ENCODE peak calls at places on chromosomes 16 and 17, in eight cellular contexts. One of them, this sample, is unnamed.

GRCh38 chr16:70714526-70715112 is 28.8 kb upstream of the MTSS2 start:
- DNase-seq in foreskin fibroblast: no peak
- DNase-seq in HL-60: no peak
- DNase-seq in chondrocyte: peak
- DNase-seq in BJ: no peak
- DNase-seq in upper lobe of left lung: no peak
- DNase-seq in BE2C: no peak
- DNase-seq in fibroblast of lung: peak
- DNase-seq in this sample: no peak

GRCh38 chr16:87918314-87918713 is 18.0 kb downstream of the CA5A start:
- DNase-seq in foreskin fibroblast: peak
- DNase-seq in HL-60: no peak
- DNase-seq in chondrocyte: no peak
- DNase-seq in BJ: no peak
- DNase-seq in upper lobe of left lung: no peak
- DNase-seq in BE2C: no peak
- DNase-seq in fibroblast of lung: no peak
- DNase-seq in this sample: no peak

GRCh38 chr17:846901-847777 is 65.0 kb downstream of the MRM3 start:
- DNase-seq in foreskin fibroblast: no peak
- DNase-seq in HL-60: no peak
- DNase-seq in chondrocyte: no peak
- DNase-seq in BJ: no peak
- DNase-seq in upper lobe of left lung: no peak
- DNase-seq in BE2C: no peak
- DNase-seq in fibroblast of lung: peak
- DNase-seq in this sample: no peak

GRCh38 chr16:3774156-3774767 is 56.9 kb upstream of the TRAP1 start:
- DNase-seq in foreskin fibroblast: peak
- DNase-seq in HL-60: no peak
- DNase-seq in chondrocyte: no peak
- DNase-seq in BJ: peak
- DNase-seq in upper lobe of left lung: no peak
- DNase-seq in BE2C: peak
- DNase-seq in fibroblast of lung: peak
- DNase-seq in this sample: peak

GRCh38 chr17:53736516-53737274 is 86.0 kb upstream of the KIF2B start:
- DNase-seq in foreskin fibroblast: no peak
- DNase-seq in HL-60: no peak
- DNase-seq in chondrocyte: no peak
- DNase-seq in BJ: no peak
- DNase-seq in upper lobe of left lung: no peak
- DNase-seq in BE2C: no peak
- DNase-seq in fibroblast of lung: no peak
- DNase-seq in this sample: no peak

GRCh38 chr16:86924537-86924936 is 346.2 kb downstream of the FOXL1 start:
- DNase-seq in foreskin fibroblast: peak
- DNase-seq in HL-60: no peak
- DNase-seq in chondrocyte: no peak
- DNase-seq in BJ: no peak
- DNase-seq in upper lobe of left lung: no peak
- DNase-seq in BE2C: no peak
- DNase-seq in fibroblast of lung: peak
- DNase-seq in this sample: peak

GRCh38 chr16:74111583-74111982 is 185.0 kb upstream of the PSMD7 start:
- DNase-seq in foreskin fibroblast: no peak
- DNase-seq in HL-60: no peak
- DNase-seq in chondrocyte: no peak
- DNase-seq in BJ: no peak
- DNase-seq in upper lobe of left lung: no peak
- DNase-seq in BE2C: no peak
- DNase-seq in fibroblast of lung: no peak
- DNase-seq in this sample: no peak

GRCh38 chr17:40530531-40530987 is 29.1 kb upstream of the TNS4 start:
- DNase-seq in foreskin fibroblast: no peak
- DNase-seq in HL-60: no peak
- DNase-seq in chondrocyte: peak
- DNase-seq in BJ: no peak
- DNase-seq in upper lobe of left lung: no peak
- DNase-seq in BE2C: no peak
- DNase-seq in fibroblast of lung: no peak
- DNase-seq in this sample: no peak

GRCh38 chr16:47060596-47060995 is 83.1 kb downstream of the NETO2 start:
- DNase-seq in foreskin fibroblast: no peak
- DNase-seq in HL-60: no peak
- DNase-seq in chondrocyte: no peak
- DNase-seq in BJ: no peak
- DNase-seq in upper lobe of left lung: no peak
- DNase-seq in BE2C: no peak
- DNase-seq in fibroblast of lung: no peak
- DNase-seq in this sample: no peak

GRCh38 chr16:47058295-47059086 is 85.0 kb upstream of the DNAJA2 start:
- DNase-seq in foreskin fibroblast: no peak
- DNase-seq in HL-60: no peak
- DNase-seq in chondrocyte: no peak
- DNase-seq in BJ: no peak
- DNase-seq in upper lobe of left lung: no peak
- DNase-seq in BE2C: peak
- DNase-seq in fibroblast of lung: no peak
- DNase-seq in this sample: no peak

GRCh38 chr16:47061204-47061603 is 82.5 kb downstream of the NETO2 start:
- DNase-seq in foreskin fibroblast: no peak
- DNase-seq in HL-60: no peak
- DNase-seq in chondrocyte: no peak
- DNase-seq in BJ: no peak
- DNase-seq in upper lobe of left lung: no peak
- DNase-seq in BE2C: no peak
- DNase-seq in fibroblast of lung: no peak
- DNase-seq in this sample: no peak

GRCh38 chr16:47057631-47057996 is 84.1 kb upstream of the DNAJA2 start:
- DNase-seq in foreskin fibroblast: no peak
- DNase-seq in HL-60: no peak
- DNase-seq in chondrocyte: no peak
- DNase-seq in BJ: no peak
- DNase-seq in upper lobe of left lung: no peak
- DNase-seq in BE2C: no peak
- DNase-seq in fibroblast of lung: no peak
- DNase-seq in this sample: no peak

DNA sequence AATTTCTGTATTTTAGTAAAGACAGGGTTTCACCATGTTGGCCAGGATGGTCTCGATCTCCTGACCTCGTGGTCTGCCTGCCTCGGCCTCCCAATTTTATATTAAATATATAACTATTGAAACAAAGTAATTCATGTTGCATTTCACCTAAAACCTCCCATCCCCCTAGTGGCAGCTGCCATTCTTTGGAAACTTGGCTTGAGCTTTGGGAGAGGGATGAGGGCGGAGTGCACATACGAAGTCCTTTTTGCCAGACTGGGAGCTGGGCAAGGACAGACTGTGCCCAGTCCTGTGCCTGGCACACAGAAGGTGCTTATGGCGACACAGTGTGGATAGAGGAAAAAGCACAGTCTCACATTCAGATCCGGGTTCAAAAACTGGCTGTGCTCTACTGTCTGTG is 83.8 kb downstream of the NETO2 start:
- DNase-seq in foreskin fibroblast: no peak
- DNase-seq in HL-60: no peak
- DNase-seq in chondrocyte: no peak
- DNase-seq in BJ: no peak
- DNase-seq in upper lobe of left lung: no peak
- DNase-seq in BE2C: no peak
- DNase-seq in fibroblast of lung: no peak
- DNase-seq in this sample: no peak
- TF ChIP-seq CTCF in foreskin fibroblast: no peak
- TF ChIP-seq CTCF in HL-60: no peak
- TF ChIP-seq CTCF in chondrocyte: no peak
- TF ChIP-seq CTCF in BJ: no peak
- TF ChIP-seq CTCF in upper lobe of left lung: no peak
- TF ChIP-seq CTCF in BE2C: no peak
- TF ChIP-seq CTCF in fibroblast of lung: no peak
- TF ChIP-seq CTCF in this sample: no peak

GRCh38 chr16:54542805-54543504 is 256.4 kb upstream of the IRX3 start:
- DNase-seq in foreskin fibroblast: no peak
- DNase-seq in HL-60: no peak
- DNase-seq in chondrocyte: no peak
- DNase-seq in BJ: no peak
- DNase-seq in upper lobe of left lung: no peak
- DNase-seq in BE2C: no peak
- DNase-seq in fibroblast of lung: no peak
- DNase-seq in this sample: no peak

GRCh38 chr16:54540525-54541180 is 254.1 kb upstream of the IRX3 start:
- DNase-seq in foreskin fibroblast: no peak
- DNase-seq in HL-60: no peak
- DNase-seq in chondrocyte: no peak
- DNase-seq in BJ: no peak
- DNase-seq in upper lobe of left lung: peak
- DNase-seq in BE2C: no peak
- DNase-seq in fibroblast of lung: no peak
- DNase-seq in this sample: no peak

GRCh38 chr16:54533856-54534490 is 247.4 kb upstream of the IRX3 start:
- DNase-seq in foreskin fibroblast: no peak
- DNase-seq in HL-60: no peak
- DNase-seq in chondrocyte: no peak
- DNase-seq in BJ: no peak
- DNase-seq in upper lobe of left lung: no peak
- DNase-seq in BE2C: no peak
- DNase-seq in fibroblast of lung: no peak
- DNase-seq in this sample: no peak

GRCh38 chr16:54538241-54538640 is 251.7 kb upstream of the IRX3 start:
- DNase-seq in foreskin fibroblast: no peak
- DNase-seq in HL-60: no peak
- DNase-seq in chondrocyte: no peak
- DNase-seq in BJ: no peak
- DNase-seq in upper lobe of left lung: no peak
- DNase-seq in BE2C: no peak
- DNase-seq in fibroblast of lung: no peak
- DNase-seq in this sample: no peak
- TF ChIP-seq CTCF in foreskin fibroblast: peak
- TF ChIP-seq CTCF in HL-60: no peak
- TF ChIP-seq CTCF in chondrocyte: peak
- TF ChIP-seq CTCF in BJ: no peak
- TF ChIP-seq CTCF in upper lobe of left lung: no peak
- TF ChIP-seq CTCF in BE2C: peak
- TF ChIP-seq CTCF in fibroblast of lung: no peak
- TF ChIP-seq CTCF in this sample: peak

GRCh38 chr16:14284371-14284770 is 213.3 kb downstream of the MRTFB start:
- DNase-seq in foreskin fibroblast: no peak
- DNase-seq in HL-60: no peak
- DNase-seq in chondrocyte: no peak
- DNase-seq in BJ: no peak
- DNase-seq in upper lobe of left lung: no peak
- DNase-seq in BE2C: no peak
- DNase-seq in fibroblast of lung: no peak
- DNase-seq in this sample: no peak

GRCh38 chr16:14286381-14287230 is 215.5 kb downstream of the MRTFB start:
- DNase-seq in foreskin fibroblast: no peak
- DNase-seq in HL-60: no peak
- DNase-seq in chondrocyte: no peak
- DNase-seq in BJ: no peak
- DNase-seq in upper lobe of left lung: no peak
- DNase-seq in BE2C: no peak
- DNase-seq in fibroblast of lung: peak
- DNase-seq in this sample: no peak

GRCh38 chr16:14283786-14284185 is 212.7 kb downstream of the MRTFB start:
- DNase-seq in foreskin fibroblast: no peak
- DNase-seq in HL-60: no peak
- DNase-seq in chondrocyte: no peak
- DNase-seq in BJ: no peak
- DNase-seq in upper lobe of left lung: no peak
- DNase-seq in BE2C: no peak
- DNase-seq in fibroblast of lung: no peak
- DNase-seq in this sample: no peak

GRCh38 chr16:14285542-14286380 is 214.6 kb downstream of the MRTFB start:
- DNase-seq in foreskin fibroblast: peak
- DNase-seq in HL-60: peak
- DNase-seq in chondrocyte: no peak
- DNase-seq in BJ: no peak
- DNase-seq in upper lobe of left lung: peak
- DNase-seq in BE2C: peak
- DNase-seq in fibroblast of lung: peak
- DNase-seq in this sample: peak

DNA sequence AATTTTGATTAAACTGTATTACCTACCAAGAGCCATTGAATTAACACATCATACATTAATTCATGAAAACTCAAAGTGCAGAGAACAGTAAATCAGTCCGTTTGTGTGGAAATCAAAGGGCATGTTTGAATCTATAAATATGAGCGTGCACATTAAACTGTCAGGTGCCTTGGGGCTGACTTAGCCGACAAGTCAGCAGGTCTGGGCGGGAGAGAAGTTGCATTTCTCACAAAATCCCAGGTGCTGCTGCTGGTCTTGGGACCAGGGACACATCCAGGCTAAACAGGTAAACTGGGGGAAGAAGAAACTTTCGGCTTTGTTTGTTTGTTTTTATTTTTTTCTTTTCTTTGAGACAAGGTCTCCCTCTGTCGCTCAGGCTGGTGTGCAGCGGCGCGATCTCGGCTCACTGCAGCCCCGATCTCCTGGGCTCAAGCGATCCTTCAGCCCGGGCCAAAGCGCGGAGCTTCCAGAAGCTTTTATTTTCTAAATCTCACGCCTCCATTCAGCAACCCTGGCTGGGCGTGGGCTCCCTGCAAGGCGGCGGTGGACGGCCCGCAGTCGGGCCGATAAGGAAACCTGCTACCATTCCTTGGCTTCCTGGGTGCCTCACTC is 213.9 kb downstream of the MRTFB start:
- DNase-seq in foreskin fibroblast: peak
- DNase-seq in HL-60: peak
- DNase-seq in chondrocyte: no peak
- DNase-seq in BJ: no peak
- DNase-seq in upper lobe of left lung: peak
- DNase-seq in BE2C: peak
- DNase-seq in fibroblast of lung: peak
- DNase-seq in this sample: peak
- TF ChIP-seq CTCF in foreskin fibroblast: peak
- TF ChIP-seq CTCF in HL-60: no peak
- TF ChIP-seq CTCF in chondrocyte: peak
- TF ChIP-seq CTCF in BJ: peak
- TF ChIP-seq CTCF in upper lobe of left lung: no peak
- TF ChIP-seq CTCF in BE2C: peak
- TF ChIP-seq CTCF in fibroblast of lung: peak
- TF ChIP-seq CTCF in this sample: peak

DNA sequence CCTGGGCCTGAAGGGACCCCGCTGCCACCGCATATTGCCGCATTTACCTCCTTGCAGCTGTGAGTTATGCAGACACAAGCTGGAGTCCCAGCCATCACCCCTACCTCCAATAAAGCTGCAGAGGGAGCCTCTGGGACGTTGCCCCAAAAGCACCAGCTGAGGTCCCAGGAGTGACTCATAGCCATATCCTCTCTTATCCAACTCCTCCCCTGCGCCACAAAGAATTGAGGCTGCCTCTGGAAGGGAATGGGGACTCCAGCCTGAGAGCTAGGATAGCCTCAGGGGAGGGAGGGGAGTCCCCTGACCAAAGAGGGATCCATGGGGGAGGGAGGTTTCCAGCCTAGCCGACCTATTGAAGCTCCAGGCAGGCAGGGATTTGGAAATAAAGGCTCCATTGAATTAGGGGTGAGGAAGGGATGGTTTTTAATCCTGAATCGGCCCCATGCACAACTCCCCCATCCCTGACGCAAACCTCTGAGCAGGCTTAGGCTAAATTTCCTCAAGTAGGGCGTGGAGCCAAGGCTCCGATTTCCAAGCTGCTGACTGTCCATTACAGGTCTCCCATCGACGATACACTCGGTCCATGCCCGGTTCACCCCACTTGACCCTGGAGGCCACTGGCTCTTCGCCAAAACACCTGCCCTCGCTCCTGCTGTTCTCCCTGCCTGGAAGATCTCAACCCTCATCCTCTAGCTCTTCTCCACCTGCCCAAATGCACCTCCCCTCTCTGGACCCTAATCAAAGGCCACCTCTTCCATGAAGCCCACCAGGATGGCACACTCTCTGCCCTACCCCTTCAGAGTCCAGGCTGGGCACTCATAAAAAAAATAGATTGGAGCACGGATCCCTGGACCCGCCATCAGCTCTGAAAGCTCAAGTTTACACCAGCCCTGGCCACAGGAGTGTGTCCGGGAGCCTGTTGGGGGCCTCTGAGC is 27.5 kb downstream of the PIMREG start:
- DNase-seq in foreskin fibroblast: peak
- DNase-seq in HL-60: no peak
- DNase-seq in chondrocyte: no peak
- DNase-seq in BJ: no peak
- DNase-seq in upper lobe of left lung: no peak
- DNase-seq in BE2C: no peak
- DNase-seq in fibroblast of lung: peak
- DNase-seq in this sample: peak
- TF ChIP-seq CTCF in foreskin fibroblast: no peak
- TF ChIP-seq CTCF in HL-60: no peak
- TF ChIP-seq CTCF in chondrocyte: peak
- TF ChIP-seq CTCF in BJ: peak
- TF ChIP-seq CTCF in upper lobe of left lung: no peak
- TF ChIP-seq CTCF in BE2C: no peak
- TF ChIP-seq CTCF in fibroblast of lung: peak
- TF ChIP-seq CTCF in this sample: peak

This sample was measured in HFFc6.